ENCODE peak calls at places on chromosomes 1 and 21, in ten cellular contexts. D is cerebellar cortex; G is SJSA1; W is GM12865; Z is NCI-H2171 treated with DMSO at 0.1 percent for 48 hours; K is NCI-H1436 treated with DMSO at 0.1 percent for 48 hours; I is activated CD8-positive, alpha-beta memory T cell treated with anti-CD3 and anti-CD28 coated beads for 4 hours; V is WTC11; Q is AG08395; N is HL-60. A is an unnamed sample.

GRCh38 chr1:228008391-228009115 is 1.8 kb downstream of the WNT3A start:
- DNase-seq in D (no peak), G (no peak), W (no peak), Z (no peak), K (no peak), I (no peak), V (no peak), Q (peak), N (no peak), A (no peak)

GRCh38 chr1:76054357-76054756 is 20.2 kb upstream of the ST6GALNAC3 start:
- DNase-seq in D (no peak), G (no peak), W (no peak), Z (no peak), K (no peak), I (no peak), V (no peak), Q (no peak), N (no peak), A (no peak)

GRCh38 chr21:28639742-28640141 is 352.9 kb downstream of the LTN1 start:
- DNase-seq in D (no peak), G (no peak), W (no peak), Z (no peak), K (no peak), I (no peak), V (no peak), Q (peak), N (no peak), A (no peak)

GRCh38 chr1:87950369-87950768 is 621.7 kb downstream of the LMO4 start:
- DNase-seq in D (no peak), G (no peak), W (no peak), Z (no peak), K (no peak), I (no peak), V (no peak), Q (no peak), N (no peak), A (no peak)

GRCh38 chr1:160129046-160129445 is 13.5 kb downstream of the ATP1A2 start:
- DNase-seq in D (no peak), G (no peak), W (no peak), Z (peak), K (no peak), I (no peak), V (no peak), Q (peak), N (no peak), A (no peak)

GRCh38 chr1:158035976-158036583 is 42.6 kb downstream of the KIRREL1 start:
- DNase-seq in D (peak), G (peak), W (peak), Z (no peak), K (no peak), I (no peak), V (no peak), Q (peak), N (peak), A (no peak)

GRCh38 chr1:201892211-201892610 is 3.5 kb downstream of the SHISA4 start:
- DNase-seq in D (no peak), G (no peak), W (no peak), Z (no peak), K (no peak), I (no peak), V (no peak), Q (no peak), N (no peak), A (no peak)

GRCh38 chr1:98327151-98327918 is 334.2 kb upstream of the SNX7 start:
- DNase-seq in D (no peak), G (peak), W (no peak), Z (no peak), K (no peak), I (no peak), V (no peak), Q (peak), N (no peak), A (no peak)

GRCh38 chr1:202127836-202128622 is 5.3 kb downstream of the GPR37L1 start:
- DNase-seq in D (no peak), G (no peak), W (no peak), Z (no peak), K (no peak), I (no peak), V (no peak), Q (no peak), N (no peak), A (no peak)

GRCh38 chr1:156670791-156671190 is 6.4 kb downstream of the NES start:
- DNase-seq in D (no peak), G (no peak), W (no peak), Z (no peak), K (no peak), I (no peak), V (no peak), Q (no peak), N (no peak), A (no peak)

GRCh38 chr1:19156676-19157075 is 53.4 kb downstream of the UBR4 start:
- DNase-seq in D (no peak), G (no peak), W (no peak), Z (no peak), K (no peak), I (no peak), V (no peak), Q (peak), N (peak), A (no peak)

GRCh38 chr1:53949023-53949611 is 3.0 kb downstream of the LRRC42 start:
- DNase-seq in D (peak), G (no peak), W (peak), Z (peak), K (no peak), I (no peak), V (peak), Q (peak), N (peak), A (no peak)

GRCh38 chr1:22841754-22842370 is 130.8 kb downstream of the LACTBL1 start:
- DNase-seq in D (peak), G (no peak), W (no peak), Z (peak), K (no peak), I (no peak), V (no peak), Q (peak), N (no peak), A (no peak)

GRCh38 chr1:207362962-207363858 is 41.7 kb downstream of the CD55 start:
- DNase-seq in D (no peak), G (no peak), W (no peak), Z (no peak), K (no peak), I (no peak), V (no peak), Q (no peak), N (no peak), A (no peak)